ENCODE peak calls at places on chromosomes 5 and 9, in six cellular contexts. S is RWPE1; N is kidney; P is CD4-positive, alpha-beta T cell; F is endothelial cell; U is AG10803. L is an unnamed sample.

GRCh38 chr5:149618581-149619248 is 37.4 kb downstream of the ARHGEF37 start:
- DNase-seq in P (no peak), N (no peak), U (peak; percentile 59), S (peak; percentile 93), F (peak; percentile 55), L (peak; percentile 70)

GRCh38 chr9:107438211-107439030 is 51.1 kb downstream of the KLF4 start:
- DNase-seq in N (no peak), F (no peak), U (no peak), S (no peak), P (no peak), L (no peak)

GRCh38 chr5:137826067-137826466 is 41.6 kb upstream of the MYOT start:
- DNase-seq in S (no peak), P (no peak), U (no peak), F (no peak), N (no peak), L (no peak)

GRCh38 chr9:119477197-119477596 is 108.0 kb upstream of the BRINP1 start:
- DNase-seq in S (no peak), P (no peak), N (no peak), F (no peak), U (no peak), L (no peak)

GRCh38 chr9:72129271-72130156 is 19.7 kb upstream of the GDA start:
- DNase-seq in F (no peak), N (no peak), P (no peak), U (no peak), S (no peak), L (no peak)

GRCh38 chr9:114266969-114267368 is 55.9 kb upstream of the ORM1 start:
- DNase-seq in P (no peak), F (no peak), N (no peak), S (no peak), U (peak; percentile 63), L (no peak)

GRCh38 chr5:156103116-156103860 is 223.7 kb upstream of the SGCD start:
- DNase-seq in N (no peak), F (no peak), U (peak; percentile 37), S (no peak), P (no peak), L (no peak)

GRCh38 chr9:130938652-130939404 is at the start of gene FIBCD1:
- DNase-seq in U (peak; percentile 42), S (peak; percentile 70), P (no peak), F (peak; percentile 39), N (peak; percentile 73), L (peak; percentile 65)

GRCh38 chr5:38297830-38298608 is 39.7 kb downstream of the EGFLAM start:
- DNase-seq in U (no peak), P (no peak), S (no peak), F (no peak), N (no peak), L (no peak)

DNA sequence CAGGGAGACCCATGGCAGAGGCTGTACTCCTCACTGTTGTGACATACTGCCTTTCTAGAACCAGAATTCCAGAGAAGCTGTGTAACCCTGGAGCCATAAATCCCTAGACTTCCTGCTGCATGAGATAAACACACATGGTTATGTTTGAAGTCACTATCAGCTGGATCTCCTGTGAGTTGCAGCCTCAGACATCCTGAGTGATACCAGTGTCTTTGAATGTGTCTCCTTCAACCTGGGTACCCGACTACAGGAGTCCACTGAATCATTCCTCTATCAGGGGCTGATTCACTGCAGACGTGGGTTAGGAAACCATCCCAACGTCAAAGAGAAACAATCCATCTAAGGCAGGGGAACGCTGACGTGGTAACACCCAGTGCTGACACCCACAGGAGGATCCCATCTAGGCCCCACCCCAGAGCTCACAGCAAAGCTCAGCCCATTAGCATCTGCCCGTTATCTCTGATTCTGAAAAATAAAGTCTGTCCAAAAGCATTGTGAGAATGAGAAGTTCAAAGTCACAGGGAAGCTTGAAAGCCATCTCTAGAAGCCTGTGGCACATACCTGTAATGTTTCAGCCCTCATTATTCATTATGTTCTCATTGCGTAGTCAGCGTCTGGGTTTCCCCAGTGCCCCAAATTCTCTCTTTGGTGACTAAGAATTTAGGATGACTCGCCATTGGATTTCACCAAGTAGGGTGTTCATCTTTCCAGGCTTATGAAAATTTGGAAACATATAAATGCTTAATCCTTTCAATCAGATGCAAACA is 36.3 kb upstream of the BASP1 start:
- DNase-seq in S (peak; percentile 73), F (no peak), P (no peak), U (peak; percentile 89), N (no peak), L (no peak)
- TF ChIP-seq CTCF in S (no peak), F (no peak), P (no peak), U (peak; percentile 13), N (no peak), L (no peak)

GRCh38 chr5:110343616-110344015 is 382.9 kb downstream of the TMEM232 start:
- DNase-seq in U (no peak), F (no peak), S (no peak), P (no peak), N (no peak), L (no peak)
- TF ChIP-seq CTCF in U (no peak), F (no peak), S (no peak), P (no peak), N (no peak), L (no peak)

GRCh38 chr9:16515207-16515606 is 355.3 kb downstream of the BNC2 start:
- DNase-seq in N (no peak), U (no peak), P (no peak), S (no peak), F (no peak), L (no peak)
- TF ChIP-seq CTCF in N (no peak), U (no peak), P (no peak), S (no peak), F (no peak), L (no peak)

GRCh38 chr5:141186897-141187512 is at the start of gene PCDHB9:
- DNase-seq in N (no peak), P (no peak), S (no peak), U (peak; percentile 25), F (peak; percentile 62), L (no peak)

GRCh38 chr5:141180313-141180712 is 1.9 kb upstream of the PCDHB16 start:
- DNase-seq in P (no peak), F (no peak), N (no peak), U (no peak), S (no peak), L (no peak)

GRCh38 chr5:141182248-141182647 is at the start of gene PCDHB16:
- DNase-seq in F (peak; percentile 60), P (no peak), N (peak; percentile 44), S (no peak), U (peak; percentile 35), L (no peak)
- TF ChIP-seq CTCF in F (peak; percentile 55), P (no peak), N (peak; percentile 40), S (peak; percentile 30), U (peak; percentile 39), L (no peak)

GRCh38 chr9:108468364-108468763 is 387.4 kb downstream of the ACTL7B start:
- DNase-seq in P (no peak), S (no peak), F (peak; percentile 56), U (no peak), N (no peak), L (peak; percentile 12)

GRCh38 chr9:108463927-108464606 is 391.7 kb downstream of the ACTL7B start:
- DNase-seq in N (no peak), P (no peak), S (no peak), F (no peak), U (peak; percentile 84), L (no peak)

GRCh38 chr9:108466238-108466637 is 389.5 kb downstream of the ACTL7B start:
- DNase-seq in S (no peak), N (no peak), P (no peak), U (no peak), F (no peak), L (no peak)

GRCh38 chr9:108469654-108470053 is 386.1 kb downstream of the ACTL7B start:
- DNase-seq in P (no peak), S (peak; percentile 68), U (peak; percentile 27), F (no peak), N (no peak), L (no peak)

GRCh38 chr9:108467653-108468324 is 388.0 kb downstream of the ACTL7B start:
- DNase-seq in F (no peak), P (no peak), N (no peak), U (peak; percentile 65), S (no peak), L (no peak)
- TF ChIP-seq CTCF in F (no peak), P (no peak), N (no peak), U (peak; percentile 17), S (no peak), L (no peak)

GRCh38 chr5:1883120-1883924 is 597 bp upstream of the IRX4 start:
- DNase-seq in S (peak; percentile 80), U (no peak), P (no peak), N (peak; percentile 74), F (peak; percentile 61), L (no peak)
- TF ChIP-seq CTCF in S (peak; percentile 48), U (no peak), P (no peak), N (no peak), F (peak; percentile 43), L (no peak)

GRCh38 chr9:37512439-37512838 is 26.7 kb downstream of the POLR1E start:
- DNase-seq in S (no peak), U (no peak), N (no peak), F (no peak), P (no peak), L (no peak)

GRCh38 chr9:37511715-37512010 is 25.9 kb downstream of the POLR1E start:
- DNase-seq in N (no peak), S (no peak), P (no peak), U (no peak), F (no peak), L (no peak)

GRCh38 chr9:37508834-37509206 is 23.1 kb downstream of the POLR1E start:
- DNase-seq in P (no peak), F (no peak), S (no peak), U (no peak), N (peak; percentile 2), L (no peak)

GRCh38 chr9:37509536-37509935 is 23.8 kb downstream of the POLR1E start:
- DNase-seq in S (no peak), P (no peak), U (no peak), N (peak; percentile 45), F (no peak), L (no peak)

GRCh38 chr9:37511006-37511714 is 25.4 kb downstream of the POLR1E start:
- DNase-seq in F (peak; percentile 47), N (no peak), P (no peak), U (no peak), S (no peak), L (peak; percentile 50)
- TF ChIP-seq CTCF in F (no peak), N (no peak), P (no peak), U (peak; percentile 11), S (no peak), L (peak; percentile 22)

GRCh38 chr5:107668933-107669542 is 1.7 kb downstream of the EFNA5 start:
- DNase-seq in S (peak; percentile 29), F (peak; percentile 30), P (no peak), N (peak; percentile 66), U (no peak), L (no peak)
- TF ChIP-seq CTCF in S (no peak), F (no peak), P (no peak), N (no peak), U (no peak), L (no peak)

L was measured in GM10248.